ENCODE peak calls at places on chromosomes 11 and 22, in seven cellular contexts. A is heart left ventricle; Y is IMR-90; O is spleen; B is effector memory CD4-positive, alpha-beta T cell; P is DND-41; X is H9. F is an unnamed sample. For H3K4me1 and H3K27me3, the result is how much of the 10 kb centered on the place peaks cover.

GRCh38 chr11:69283446-69283845 is 10.5 kb upstream of the MYEOV start:
- DNase-seq in A (no peak), Y (no peak), O (peak), B (no peak), P (no peak), X (no peak), F (no peak)

GRCh38 chr11:103729653-103730052 is 306.8 kb upstream of the DDI1 start:
- DNase-seq in A (no peak), Y (peak), O (no peak), B (no peak), P (no peak), X (no peak), F (no peak)

GRCh38 chr11:44831605-44832394 is 105.0 kb downstream of the TSPAN18 start:
- DNase-seq in A (no peak), Y (no peak), O (no peak), B (no peak), P (no peak), X (no peak), F (no peak)

GRCh38 chr11:81772161-81772560 is 961.5 kb downstream of the FAM181B start:
- DNase-seq in A (no peak), Y (no peak), O (no peak), B (no peak), P (no peak), X (no peak), F (no peak)

GRCh38 chr22:36397081-36397766 is 9.5 kb upstream of the MYH9 start:
- DNase-seq in A (no peak), Y (peak), O (no peak), B (no peak), P (no peak), X (no peak), F (no peak)

GRCh38 chr11:1102996-1103395 is 28.3 kb downstream of the MUC2 start:
- DNase-seq in A (no peak), Y (no peak), O (peak), B (no peak), P (no peak), X (no peak), F (no peak)

GRCh38 chr11:64729851-64730382 is 6.9 kb upstream of the NRXN2 start:
- DNase-seq in A (no peak), Y (no peak), O (no peak), B (no peak), P (peak), X (peak), F (no peak)

GRCh38 chr11:107549253-107549953 is 16.1 kb downstream of the ALKBH8 start:
- DNase-seq in A (no peak), Y (peak), O (no peak), B (no peak), P (peak), X (no peak), F (no peak)

GRCh38 chr11:69970785-69971535 is 107.2 kb upstream of the ANO1 start:
- DNase-seq in A (no peak), Y (no peak), O (no peak), B (no peak), P (no peak), X (no peak), F (no peak)

GRCh38 chr11:65915821-65916251 is 3.0 kb downstream of the C11orf68 start:
- DNase-seq in A (peak), Y (peak), O (peak), B (no peak), P (no peak), X (peak), F (peak)

GRCh38 chr11:117303101-117303500 is 12.0 kb downstream of the BACE1-AS start:
- DNase-seq in A (no peak), Y (no peak), O (no peak), B (no peak), P (no peak), X (no peak), F (no peak)

GRCh38 chr11:71286701-71287643 is 34.6 kb upstream of the SHANK2 start:
- DNase-seq in A (no peak), Y (peak), O (no peak), B (no peak), P (no peak), X (peak), F (no peak)

GRCh38 chr11:43547900-43548381 is 132.6 kb upstream of the HSD17B12 start:
- DNase-seq in A (no peak), Y (no peak), O (no peak), B (no peak), P (no peak), X (peak), F (no peak)

GRCh38 chr22:45429921-45430775 is 16.7 kb downstream of the RIBC2 start:
- DNase-seq in A (no peak), Y (no peak), O (peak), B (no peak), P (no peak), X (no peak), F (no peak)

GRCh38 chr11:9253086-9253485 is 12.1 kb downstream of the DENND5A start:
- DNase-seq in A (no peak), Y (no peak), O (no peak), B (no peak), P (no peak), X (no peak), F (no peak)

GRCh38 chr11:9250139-9250582 is 15.0 kb downstream of the DENND5A start:
- DNase-seq in A (no peak), Y (no peak), O (no peak), B (peak), P (peak), X (no peak), F (no peak)

GRCh38 chr11:9251306-9251705 is 13.8 kb downstream of the DENND5A start:
- DNase-seq in A (no peak), Y (no peak), O (no peak), B (no peak), P (no peak), X (no peak), F (no peak)

GRCh38 chr11:9249252-9249651 is 15.9 kb downstream of the DENND5A start:
- DNase-seq in A (no peak), Y (no peak), O (no peak), B (no peak), P (no peak), X (no peak), F (no peak)

DNA sequence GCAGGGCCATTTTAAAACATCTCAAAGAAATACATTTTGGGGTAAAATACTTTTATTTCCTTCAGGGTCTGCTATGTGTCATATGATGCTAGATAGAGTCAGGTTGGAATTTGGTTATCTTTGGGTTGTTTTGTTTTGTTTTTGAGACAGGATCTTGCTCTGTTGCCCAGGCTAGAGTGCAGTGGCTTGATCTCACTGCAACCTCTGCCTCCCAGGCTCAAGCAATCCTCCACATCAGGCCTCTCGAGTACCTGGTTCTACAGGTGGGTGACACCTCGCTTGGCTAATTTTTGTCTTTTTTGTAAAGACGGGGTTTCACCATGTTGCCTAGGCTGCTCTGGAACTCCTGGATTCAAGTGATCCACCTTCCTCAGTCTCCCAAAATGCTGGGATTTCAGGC is 17.3 kb downstream of the DENND5A start:
- DNase-seq in A (no peak), Y (no peak), O (no peak), B (no peak), P (no peak), X (no peak), F (no peak)
- H3K4me1 ChIP-seq in A (under half), Y (under half), O (half or more), B (under half), P (under half), X (under half), F (under half)

GRCh38 chr11:74464746-74465145 is 2.6 kb downstream of the KCNE3 start:
- DNase-seq in A (no peak), Y (no peak), O (no peak), B (no peak), P (no peak), X (peak), F (no peak)

GRCh38 chr11:74465291-74465708 is 2.0 kb downstream of the KCNE3 start:
- DNase-seq in A (no peak), Y (no peak), O (no peak), B (no peak), P (no peak), X (no peak), F (no peak)

GRCh38 chr11:74468058-74468457 is 709 bp upstream of the KCNE3 start:
- DNase-seq in A (no peak), Y (no peak), O (no peak), B (no peak), P (no peak), X (no peak), F (no peak)

GRCh38 chr11:74468521-74469280 is 1.4 kb upstream of the KCNE3 start:
- DNase-seq in A (no peak), Y (no peak), O (no peak), B (no peak), P (no peak), X (no peak), F (no peak)

DNA sequence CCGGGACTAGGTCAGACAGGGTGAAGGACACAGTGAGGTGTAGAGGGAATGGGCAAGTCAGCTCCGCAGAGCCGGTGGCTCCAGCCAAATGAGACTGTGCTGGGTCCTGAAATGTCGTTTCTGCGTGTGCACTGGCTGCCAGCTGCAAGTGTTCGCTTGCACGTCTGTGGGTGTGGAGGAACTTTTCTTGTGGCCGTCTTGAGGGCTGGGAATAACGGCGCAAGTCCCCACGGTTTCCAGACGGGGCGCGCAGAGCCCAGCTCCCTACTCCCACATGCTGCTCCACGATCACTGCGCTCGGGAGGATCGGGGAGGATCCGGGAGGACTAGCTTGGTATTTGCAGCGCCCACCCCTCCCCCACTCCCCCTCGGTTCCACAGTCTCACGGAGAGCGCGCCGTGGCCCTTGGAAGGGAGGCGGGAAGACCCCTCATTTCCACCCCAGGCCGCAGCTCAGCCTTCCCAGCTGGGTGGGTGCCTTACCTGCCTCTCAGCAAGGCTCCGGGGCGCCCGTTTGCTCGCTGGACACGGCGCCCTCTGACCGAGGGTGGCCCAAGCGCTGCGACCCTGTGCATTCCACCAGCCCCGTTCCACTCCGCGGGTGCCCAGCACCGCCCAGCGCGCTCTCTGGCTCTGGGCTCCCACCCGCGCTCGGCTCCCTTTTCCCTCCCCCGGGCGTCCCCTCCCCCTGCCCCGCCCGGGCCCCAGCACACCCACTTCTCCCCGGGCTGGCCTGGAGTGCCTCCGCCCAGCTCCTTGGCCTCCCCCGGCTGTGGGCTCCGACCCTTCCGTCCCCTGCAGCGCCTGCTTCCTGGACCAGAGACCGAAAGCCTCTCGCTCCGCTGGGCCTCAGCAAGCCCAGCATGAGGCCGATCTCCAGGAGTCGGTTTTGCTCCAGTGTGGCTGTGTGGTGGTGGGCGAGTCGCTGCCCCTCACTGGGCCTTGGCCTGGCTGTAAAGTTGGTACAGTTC is at the start of gene KCNE3:
- DNase-seq in A (peak), Y (no peak), O (peak), B (no peak), P (no peak), X (peak), F (no peak)
- H3K27ac ChIP-seq in A (peak), Y (no peak), O (peak), B (no peak), P (no peak), X (no peak), F (peak)

DNA sequence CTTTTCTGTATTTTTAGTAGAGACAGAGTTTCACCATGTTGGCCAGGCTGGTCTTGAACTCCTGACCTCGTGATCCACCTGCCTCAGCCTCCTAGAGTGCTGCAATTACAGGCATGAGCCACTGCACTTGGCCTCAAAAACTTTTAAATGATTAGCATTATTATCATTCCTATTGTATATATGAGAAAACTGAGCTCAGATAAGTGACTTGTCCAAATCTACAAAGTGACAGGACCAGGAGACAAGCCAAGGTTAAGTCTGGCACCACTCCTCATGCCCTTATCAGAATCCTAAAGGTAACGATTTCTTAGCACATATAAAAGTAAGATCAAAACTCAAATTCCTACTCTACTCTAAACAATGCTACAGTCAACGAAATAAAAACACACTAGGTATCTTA is 32.2 kb upstream of the CHRNA10 start:
- DNase-seq in A (no peak), Y (no peak), O (no peak), B (no peak), P (no peak), X (no peak), F (no peak)
- H3K27me3 ChIP-seq in A (under half), Y (under half), O (under half), B (under half), P (under half), X (under half), F (under half)

GRCh38 chr22:20919718-20920117 is 2.5 kb downstream of the CRKL start:
- DNase-seq in A (no peak), Y (no peak), O (no peak), B (no peak), P (no peak), X (no peak), F (no peak)
- H3K4me1 ChIP-seq in A (under half), Y (under half), O (half or more), B (under half), P (half or more), X (under half), F (under half)

F was measured in gastrocnemius medialis.